ENCODE peak calls at places on chromosome 22, in ten cellular contexts. One of them, this sample, is unnamed.

GRCh38 chr22:24105018-24105360 is 76.3 kb upstream of the SUSD2 start:
- DNase-seq in NCI-H2029 treated with DMSO at 0.1 percent for 48 hours: no peak
- DNase-seq in fibroblast of the aortic adventitia: peak; percentile 30
- DNase-seq in M059J: no peak
- DNase-seq in RWPE1: no peak
- DNase-seq in AG20443: peak; percentile 50
- DNase-seq in T-cell: no peak
- DNase-seq in hippocampal formation: no peak
- DNase-seq in DMS53: no peak
- DNase-seq in midbrain: peak; percentile 34
- DNase-seq in this sample: no peak

GRCh38 chr22:19059481-19060278 is 62.5 kb downstream of the DGCR2 start:
- DNase-seq in AG20443: no peak
- DNase-seq in hippocampal formation: no peak
- DNase-seq in midbrain: no peak
- DNase-seq in NCI-H2029 treated with DMSO at 0.1 percent for 48 hours: no peak
- DNase-seq in RWPE1: no peak
- DNase-seq in T-cell: no peak
- DNase-seq in fibroblast of the aortic adventitia: no peak
- DNase-seq in DMS53: no peak
- DNase-seq in M059J: no peak
- DNase-seq in this sample: no peak

GRCh38 chr22:23054531-23055257 is 15.6 kb upstream of the GNAZ start:
- DNase-seq in midbrain: no peak
- DNase-seq in DMS53: peak; percentile 55
- DNase-seq in fibroblast of the aortic adventitia: no peak
- DNase-seq in NCI-H2029 treated with DMSO at 0.1 percent for 48 hours: no peak
- DNase-seq in hippocampal formation: no peak
- DNase-seq in T-cell: no peak
- DNase-seq in AG20443: no peak
- DNase-seq in M059J: no peak
- DNase-seq in RWPE1: no peak
- DNase-seq in this sample: no peak

GRCh38 chr22:39475337-39475736 is 18.5 kb downstream of the MGAT3 start:
- DNase-seq in NCI-H2029 treated with DMSO at 0.1 percent for 48 hours: no peak
- DNase-seq in fibroblast of the aortic adventitia: no peak
- DNase-seq in hippocampal formation: no peak
- DNase-seq in AG20443: no peak
- DNase-seq in midbrain: peak; percentile 53
- DNase-seq in M059J: no peak
- DNase-seq in T-cell: no peak
- DNase-seq in DMS53: no peak
- DNase-seq in RWPE1: no peak
- DNase-seq in this sample: no peak

GRCh38 chr22:20312396-20313191 is 7.3 kb downstream of the DGCR6L start:
- DNase-seq in DMS53: no peak
- DNase-seq in AG20443: no peak
- DNase-seq in T-cell: no peak
- DNase-seq in hippocampal formation: no peak
- DNase-seq in NCI-H2029 treated with DMSO at 0.1 percent for 48 hours: no peak
- DNase-seq in M059J: no peak
- DNase-seq in midbrain: no peak
- DNase-seq in fibroblast of the aortic adventitia: no peak
- DNase-seq in RWPE1: no peak
- DNase-seq in this sample: no peak

GRCh38 chr22:49838771-49839717 is 11.4 kb upstream of the BRD1 start:
- DNase-seq in AG20443: no peak
- DNase-seq in RWPE1: no peak
- DNase-seq in NCI-H2029 treated with DMSO at 0.1 percent for 48 hours: no peak
- DNase-seq in hippocampal formation: no peak
- DNase-seq in M059J: peak; percentile 29
- DNase-seq in T-cell: peak; percentile 93
- DNase-seq in DMS53: no peak
- DNase-seq in fibroblast of the aortic adventitia: no peak
- DNase-seq in midbrain: no peak
- DNase-seq in this sample: no peak

GRCh38 chr22:19821523-19822300 is 33.0 kb downstream of the GNB1L start:
- DNase-seq in T-cell: no peak
- DNase-seq in RWPE1: no peak
- DNase-seq in hippocampal formation: no peak
- DNase-seq in fibroblast of the aortic adventitia: no peak
- DNase-seq in DMS53: no peak
- DNase-seq in midbrain: no peak
- DNase-seq in NCI-H2029 treated with DMSO at 0.1 percent for 48 hours: no peak
- DNase-seq in M059J: no peak
- DNase-seq in AG20443: no peak
- DNase-seq in this sample: no peak

GRCh38 chr22:27424319-27424718 is 377.2 kb downstream of the MN1 start:
- DNase-seq in hippocampal formation: no peak
- DNase-seq in midbrain: no peak
- DNase-seq in T-cell: no peak
- DNase-seq in AG20443: peak; percentile 32
- DNase-seq in NCI-H2029 treated with DMSO at 0.1 percent for 48 hours: no peak
- DNase-seq in RWPE1: no peak
- DNase-seq in M059J: peak; percentile 26
- DNase-seq in fibroblast of the aortic adventitia: peak; percentile 30
- DNase-seq in DMS53: no peak
- DNase-seq in this sample: no peak

GRCh38 chr22:49827853-49828598 is at the start of gene BRD1:
- DNase-seq in DMS53: peak; percentile 84
- DNase-seq in T-cell: peak; percentile 36
- DNase-seq in RWPE1: peak; percentile 24
- DNase-seq in fibroblast of the aortic adventitia: peak; percentile 51
- DNase-seq in midbrain: peak; percentile 54
- DNase-seq in NCI-H2029 treated with DMSO at 0.1 percent for 48 hours: no peak
- DNase-seq in hippocampal formation: peak; percentile 14
- DNase-seq in AG20443: peak; percentile 90
- DNase-seq in M059J: peak; percentile 57
- DNase-seq in this sample: peak; percentile 31

GRCh38 chr22:29855611-29856181 is 17.6 kb upstream of the ASCC2 start:
- DNase-seq in AG20443: no peak
- DNase-seq in fibroblast of the aortic adventitia: no peak
- DNase-seq in M059J: no peak
- DNase-seq in DMS53: no peak
- DNase-seq in midbrain: no peak
- DNase-seq in T-cell: no peak
- DNase-seq in RWPE1: no peak
- DNase-seq in hippocampal formation: no peak
- DNase-seq in NCI-H2029 treated with DMSO at 0.1 percent for 48 hours: no peak
- DNase-seq in this sample: no peak

GRCh38 chr22:45359627-45360026 is 49.9 kb downstream of the FAM118A start:
- DNase-seq in midbrain: no peak
- DNase-seq in NCI-H2029 treated with DMSO at 0.1 percent for 48 hours: no peak
- DNase-seq in DMS53: no peak
- DNase-seq in hippocampal formation: no peak
- DNase-seq in AG20443: no peak
- DNase-seq in M059J: no peak
- DNase-seq in RWPE1: no peak
- DNase-seq in fibroblast of the aortic adventitia: no peak
- DNase-seq in T-cell: no peak
- DNase-seq in this sample: no peak

GRCh38 chr22:17972385-17973181 is 51.8 kb downstream of the MICAL3 start:
- DNase-seq in AG20443: peak; percentile 83
- DNase-seq in M059J: peak; percentile 82
- DNase-seq in RWPE1: peak; percentile 42
- DNase-seq in hippocampal formation: no peak
- DNase-seq in DMS53: no peak
- DNase-seq in midbrain: no peak
- DNase-seq in T-cell: no peak
- DNase-seq in NCI-H2029 treated with DMSO at 0.1 percent for 48 hours: no peak
- DNase-seq in fibroblast of the aortic adventitia: peak; percentile 89
- DNase-seq in this sample: no peak

GRCh38 chr22:37109242-37109917 is at the start of gene TMPRSS6:
- DNase-seq in M059J: no peak
- DNase-seq in RWPE1: no peak
- DNase-seq in DMS53: no peak
- DNase-seq in T-cell: no peak
- DNase-seq in hippocampal formation: no peak
- DNase-seq in NCI-H2029 treated with DMSO at 0.1 percent for 48 hours: no peak
- DNase-seq in AG20443: no peak
- DNase-seq in fibroblast of the aortic adventitia: no peak
- DNase-seq in midbrain: no peak
- DNase-seq in this sample: peak; percentile 28

GRCh38 chr22:50671641-50672040 is 982 bp upstream of the SHANK3 start:
- DNase-seq in AG20443: peak; percentile 29
- DNase-seq in NCI-H2029 treated with DMSO at 0.1 percent for 48 hours: no peak
- DNase-seq in T-cell: no peak
- DNase-seq in RWPE1: no peak
- DNase-seq in midbrain: no peak
- DNase-seq in fibroblast of the aortic adventitia: no peak
- DNase-seq in hippocampal formation: no peak
- DNase-seq in DMS53: no peak
- DNase-seq in M059J: peak; percentile 34
- DNase-seq in this sample: no peak

GRCh38 chr22:46737976-46738641 is at the start of gene CERK:
- DNase-seq in M059J: peak; percentile 55
- DNase-seq in DMS53: peak; percentile 90
- DNase-seq in midbrain: peak; percentile 81
- DNase-seq in fibroblast of the aortic adventitia: peak; percentile 63
- DNase-seq in AG20443: peak; percentile 93
- DNase-seq in NCI-H2029 treated with DMSO at 0.1 percent for 48 hours: no peak
- DNase-seq in hippocampal formation: peak; percentile 76
- DNase-seq in RWPE1: peak; percentile 44
- DNase-seq in T-cell: peak; percentile 46
- DNase-seq in this sample: peak; percentile 15

GRCh38 chr22:50696251-50696798 is 23.7 kb downstream of the SHANK3 start:
- DNase-seq in AG20443: peak; percentile 84
- DNase-seq in hippocampal formation: no peak
- DNase-seq in fibroblast of the aortic adventitia: no peak
- DNase-seq in RWPE1: no peak
- DNase-seq in T-cell: no peak
- DNase-seq in NCI-H2029 treated with DMSO at 0.1 percent for 48 hours: no peak
- DNase-seq in DMS53: no peak
- DNase-seq in M059J: no peak
- DNase-seq in midbrain: no peak
- DNase-seq in this sample: no peak

GRCh38 chr22:19522190-19522880 is 1.9 kb downstream of the CLDN5 start:
- DNase-seq in AG20443: peak; percentile 9
- DNase-seq in M059J: no peak
- DNase-seq in midbrain: peak; percentile 59
- DNase-seq in T-cell: no peak
- DNase-seq in fibroblast of the aortic adventitia: no peak
- DNase-seq in hippocampal formation: peak; percentile 23
- DNase-seq in DMS53: peak; percentile 10
- DNase-seq in NCI-H2029 treated with DMSO at 0.1 percent for 48 hours: peak; percentile 51
- DNase-seq in RWPE1: no peak
- DNase-seq in this sample: peak; percentile 82

GRCh38 chr22:27107824-27108223 is 450.4 kb downstream of the MIAT start:
- DNase-seq in AG20443: peak; percentile 73
- DNase-seq in hippocampal formation: no peak
- DNase-seq in midbrain: no peak
- DNase-seq in NCI-H2029 treated with DMSO at 0.1 percent for 48 hours: peak; percentile 66
- DNase-seq in DMS53: peak; percentile 43
- DNase-seq in M059J: peak; percentile 98
- DNase-seq in RWPE1: peak; percentile 73
- DNase-seq in fibroblast of the aortic adventitia: peak; percentile 95
- DNase-seq in T-cell: no peak
- DNase-seq in this sample: peak; percentile 91

GRCh38 chr22:45890351-45890635 is 86.7 kb downstream of the WNT7B start:
- DNase-seq in T-cell: no peak
- DNase-seq in M059J: no peak
- DNase-seq in RWPE1: no peak
- DNase-seq in midbrain: no peak
- DNase-seq in NCI-H2029 treated with DMSO at 0.1 percent for 48 hours: no peak
- DNase-seq in AG20443: no peak
- DNase-seq in DMS53: no peak
- DNase-seq in hippocampal formation: no peak
- DNase-seq in fibroblast of the aortic adventitia: no peak
- DNase-seq in this sample: no peak

GRCh38 chr22:39457047-39457545 is 284 bp downstream of the MGAT3 start:
- DNase-seq in RWPE1: no peak
- DNase-seq in midbrain: no peak
- DNase-seq in NCI-H2029 treated with DMSO at 0.1 percent for 48 hours: no peak
- DNase-seq in AG20443: peak; percentile 47
- DNase-seq in hippocampal formation: no peak
- DNase-seq in DMS53: no peak
- DNase-seq in M059J: no peak
- DNase-seq in T-cell: no peak
- DNase-seq in fibroblast of the aortic adventitia: no peak
- DNase-seq in this sample: no peak

GRCh38 chr22:35301370-35301874 is 1.7 kb downstream of the TOM1 start:
- DNase-seq in hippocampal formation: no peak
- DNase-seq in DMS53: no peak
- DNase-seq in NCI-H2029 treated with DMSO at 0.1 percent for 48 hours: no peak
- DNase-seq in T-cell: no peak
- DNase-seq in M059J: peak; percentile 25
- DNase-seq in RWPE1: peak; percentile 69
- DNase-seq in fibroblast of the aortic adventitia: peak; percentile 94
- DNase-seq in AG20443: peak; percentile 91
- DNase-seq in midbrain: no peak
- DNase-seq in this sample: no peak

GRCh38 chr22:39318507-39319283 is 728 bp downstream of the RPL3 start:
- DNase-seq in RWPE1: no peak
- DNase-seq in NCI-H2029 treated with DMSO at 0.1 percent for 48 hours: no peak
- DNase-seq in midbrain: no peak
- DNase-seq in M059J: no peak
- DNase-seq in AG20443: no peak
- DNase-seq in DMS53: peak; percentile 65
- DNase-seq in hippocampal formation: no peak
- DNase-seq in fibroblast of the aortic adventitia: no peak
- DNase-seq in T-cell: peak; percentile 16
- DNase-seq in this sample: no peak

GRCh38 chr22:37258810-37259472 is 14.9 kb upstream of the RAC2 start:
- DNase-seq in NCI-H2029 treated with DMSO at 0.1 percent for 48 hours: no peak
- DNase-seq in RWPE1: no peak
- DNase-seq in M059J: no peak
- DNase-seq in T-cell: no peak
- DNase-seq in DMS53: no peak
- DNase-seq in hippocampal formation: no peak
- DNase-seq in midbrain: no peak
- DNase-seq in AG20443: no peak
- DNase-seq in fibroblast of the aortic adventitia: no peak
- DNase-seq in this sample: no peak

GRCh38 chr22:29625090-29625825 is 21.8 kb downstream of the NF2 start:
- DNase-seq in M059J: peak; percentile 87
- DNase-seq in midbrain: peak; percentile 76
- DNase-seq in NCI-H2029 treated with DMSO at 0.1 percent for 48 hours: peak; percentile 22
- DNase-seq in AG20443: peak; percentile 64
- DNase-seq in T-cell: no peak
- DNase-seq in fibroblast of the aortic adventitia: no peak
- DNase-seq in DMS53: peak; percentile 45
- DNase-seq in RWPE1: peak; percentile 31
- DNase-seq in hippocampal formation: peak; percentile 15
- DNase-seq in this sample: peak; percentile 28